ENCODE peak calls at places on chromosomes 5 and 9, in four cellular contexts. Y is IMR-90, X is hepatocyte, Z is mammary epithelial cell. R is an unnamed sample.

GRCh38 chr9:34139477-34140146 is 13.1 kb upstream of the DCAF12 start:
- DNase-seq in Y (peak), X (peak), Z (peak), R (peak)

GRCh38 chr9:107177243-107177839 is 105.7 kb upstream of the RAD23B start:
- DNase-seq in Y (no peak), X (no peak), Z (no peak), R (no peak)

GRCh38 chr9:96068511-96068910 is 193.0 kb downstream of the ERCC6L2 start:
- DNase-seq in Y (no peak), X (no peak), Z (no peak), R (no peak)

GRCh38 chr5:154047324-154047723 is 8.6 kb downstream of the MFAP3 start:
- DNase-seq in Y (no peak), X (no peak), Z (no peak), R (no peak)

GRCh38 chr9:91176426-91176825 is 185.3 kb downstream of the AUH start:
- DNase-seq in Y (no peak), X (no peak), Z (no peak), R (no peak)

GRCh38 chr5:139094154-139095131 is 103.7 kb downstream of the SIL1 start:
- DNase-seq in Y (no peak), X (no peak), Z (no peak), R (no peak)

GRCh38 chr5:172891716-172892421 is 57.8 kb downstream of the ERGIC1 start:
- DNase-seq in Y (no peak), X (no peak), Z (no peak), R (no peak)

GRCh38 chr5:66527478-66527877 is 68.7 kb upstream of the MAST4 start:
- DNase-seq in Y (no peak), X (no peak), Z (no peak), R (no peak)

GRCh38 chr5:453725-454481 is 10.9 kb downstream of the EXOC3 start:
- DNase-seq in Y (no peak), X (no peak), Z (peak), R (no peak)

GRCh38 chr9:93184439-93185221 is 691 bp downstream of the WNK2 start:
- DNase-seq in Y (no peak), X (no peak), Z (peak), R (peak)

GRCh38 chr9:91785403-91785917 is 164.6 kb downstream of the ROR2 start:
- DNase-seq in Y (no peak), X (no peak), Z (no peak), R (no peak)

GRCh38 chr5:75681125-75681830 is 36.0 kb downstream of the POC5 start:
- DNase-seq in Y (peak), X (peak), Z (peak), R (peak)

GRCh38 chr9:110156902-110157301 is 51.1 kb downstream of the C9orf152 start:
- DNase-seq in Y (no peak), X (no peak), Z (no peak), R (no peak)

GRCh38 chr5:52809884-52810283 is 22.2 kb downstream of the ITGA1 start:
- DNase-seq in Y (peak), X (no peak), Z (peak), R (peak)

GRCh38 chr5:171750316-171750788 is 35.3 kb upstream of the SMIM23 start:
- DNase-seq in Y (peak), X (no peak), Z (no peak), R (peak)

GRCh38 chr5:61408476-61409168 is 76.6 kb downstream of the ZSWIM6 start:
- DNase-seq in Y (peak), X (peak), Z (peak), R (peak)
- H3K4me2 ChIP-seq in Y (peak), X (peak), Z (peak), R (peak)

DNA sequence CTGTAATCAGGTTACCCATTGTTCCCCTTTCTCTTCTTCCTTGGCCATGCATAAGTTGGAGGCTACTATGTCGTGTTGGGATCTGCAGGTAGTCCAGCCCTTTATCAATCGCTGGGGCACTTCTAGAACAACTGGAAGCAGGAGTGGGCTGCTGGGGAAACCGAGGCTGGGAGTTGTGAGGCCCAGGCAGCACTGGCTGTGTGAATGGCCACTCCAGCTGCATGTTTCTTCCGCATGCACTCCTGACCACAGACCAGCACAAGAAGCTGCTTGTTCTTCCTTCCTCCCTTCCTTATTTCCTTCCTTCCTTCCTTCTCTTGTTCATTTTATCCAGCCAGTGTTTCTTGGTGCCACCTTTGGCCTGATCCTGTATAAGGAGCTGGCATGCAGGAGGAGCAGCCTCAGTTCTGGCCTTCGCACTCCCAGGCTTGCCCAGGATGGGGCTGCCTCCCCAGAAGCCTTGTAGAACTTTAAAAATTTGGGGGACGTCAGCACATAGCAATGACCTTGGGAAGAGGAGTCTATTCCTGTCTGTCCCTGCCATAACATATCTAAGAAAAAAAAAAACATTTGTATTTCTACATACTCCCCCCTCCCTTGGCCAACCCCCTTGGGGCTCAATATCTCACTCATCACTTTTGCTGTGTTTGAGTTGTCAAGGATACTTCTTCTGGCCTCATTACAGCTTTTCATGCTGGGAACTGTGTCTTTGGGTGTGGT is 20.8 kb upstream of the CXCL14 start:
- DNase-seq in Y (no peak), X (no peak), Z (no peak), R (no peak)
- H3K4me2 ChIP-seq in Y (no peak), X (no peak), Z (no peak), R (no peak)

DNA sequence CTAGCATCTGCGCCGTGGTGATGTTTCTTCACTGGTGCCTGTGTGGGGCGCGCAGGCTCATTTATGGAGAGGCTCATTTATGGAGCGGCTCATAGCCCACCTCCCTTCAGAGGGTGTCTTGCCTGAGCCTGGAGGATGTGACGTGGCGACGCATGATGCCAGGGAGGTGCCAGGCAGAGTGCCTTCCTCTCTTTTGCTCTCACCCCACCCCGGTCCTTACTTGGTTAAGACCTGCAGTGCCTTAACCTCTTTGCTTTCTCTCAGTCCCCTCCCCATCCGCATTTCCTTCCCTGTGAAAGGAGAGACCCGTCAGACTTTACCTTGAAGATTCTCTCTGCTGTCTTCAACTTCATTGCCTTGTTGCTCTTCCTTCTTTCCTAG is 52.0 kb upstream of the NCS1 start:
- DNase-seq in Y (no peak), X (no peak), Z (no peak), R (no peak)
- H3K4me2 ChIP-seq in Y (no peak), X (no peak), Z (no peak), R (no peak)

GRCh38 chr9:70220216-70220615 is 38.6 kb upstream of the SMC5 start:
- DNase-seq in Y (no peak), X (no peak), Z (no peak), R (no peak)
- H3K4me2 ChIP-seq in Y (no peak), X (no peak), Z (no peak), R (no peak)

DNA sequence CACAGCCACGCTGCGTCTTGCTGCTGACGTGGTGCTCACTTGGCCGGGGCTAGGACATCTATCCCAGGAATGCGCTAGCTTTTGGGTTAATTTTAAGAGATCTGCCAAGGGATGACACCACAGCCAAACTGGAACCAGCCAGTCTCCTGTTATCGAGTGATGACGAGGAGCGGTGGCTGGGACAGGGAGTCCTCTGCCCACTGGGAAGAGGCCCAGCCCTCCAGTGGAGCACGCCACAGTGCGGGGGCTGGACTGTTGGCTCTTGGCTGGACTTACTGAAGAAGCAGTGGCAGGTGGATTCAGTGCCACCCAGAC is 55.1 kb upstream of the PHYKPL start:
- DNase-seq in Y (no peak), X (no peak), Z (no peak), R (no peak)
- H3K4me2 ChIP-seq in Y (no peak), X (no peak), Z (no peak), R (no peak)

GRCh38 chr5:163548649-163549048 is 43.2 kb downstream of the MAT2B start:
- DNase-seq in Y (no peak), X (no peak), Z (no peak), R (no peak)
- H3K4me2 ChIP-seq in Y (no peak), X (no peak), Z (no peak), R (no peak)

DNA sequence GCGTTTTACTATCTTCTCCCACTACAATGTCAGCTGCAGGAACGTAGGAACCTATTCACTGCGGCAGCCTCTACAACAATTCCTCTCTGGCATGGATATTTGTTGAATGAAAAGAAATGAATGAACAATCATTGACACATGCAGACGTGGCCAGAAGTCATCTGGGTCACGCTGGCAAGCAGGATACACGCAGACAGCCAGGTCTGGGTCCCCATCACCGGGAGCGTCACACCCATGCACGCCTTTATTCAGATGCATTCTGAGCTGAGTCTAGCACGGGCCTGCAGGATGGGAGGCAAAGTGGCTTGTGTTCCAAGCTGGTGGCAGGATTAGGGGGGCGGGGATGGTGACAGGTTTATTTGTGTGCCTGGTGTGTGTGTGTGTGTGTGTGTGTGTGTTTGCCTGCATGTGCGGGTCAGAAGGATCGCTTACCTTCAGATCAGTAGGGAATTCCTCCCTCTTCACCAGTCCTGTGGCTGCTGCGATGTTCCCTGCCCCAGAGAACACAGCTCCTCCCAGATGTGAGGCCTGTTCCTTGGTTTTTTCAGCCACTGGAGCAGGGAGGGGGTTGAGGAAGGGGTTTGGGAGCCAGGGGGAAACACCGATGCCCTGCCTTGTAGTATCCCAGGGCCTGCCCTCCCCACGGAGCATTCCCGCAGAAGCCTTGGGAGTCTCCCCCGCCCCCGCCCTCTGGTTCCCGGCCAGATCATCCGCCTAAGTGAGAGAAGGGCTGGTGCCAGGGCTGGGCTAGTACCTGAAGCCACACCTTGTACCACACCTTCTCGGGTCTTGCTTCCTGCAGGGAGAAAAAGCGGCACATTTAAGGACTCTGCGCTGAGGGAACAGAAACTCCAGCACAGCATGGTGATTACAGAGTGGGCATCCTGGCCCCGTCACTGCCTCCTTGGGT is 4.1 kb downstream of the SNCB start:
- DNase-seq in Y (no peak), X (no peak), Z (peak), R (no peak)
- H3K4me2 ChIP-seq in Y (no peak), X (no peak), Z (peak), R (no peak)

GRCh38 chr9:734831-735511 is 106.5 kb upstream of the DMRT1 start:
- DNase-seq in Y (peak), X (peak), Z (peak), R (no peak)

GRCh38 chr9:742104-742503 is 99.4 kb upstream of the DMRT1 start:
- DNase-seq in Y (no peak), X (no peak), Z (no peak), R (no peak)

GRCh38 chr9:739362-739761 is 102.1 kb upstream of the DMRT1 start:
- DNase-seq in Y (peak), X (no peak), Z (no peak), R (no peak)

GRCh38 chr9:738209-738915 is 103.1 kb upstream of the DMRT1 start:
- DNase-seq in Y (peak), X (peak), Z (peak), R (peak)

DNA sequence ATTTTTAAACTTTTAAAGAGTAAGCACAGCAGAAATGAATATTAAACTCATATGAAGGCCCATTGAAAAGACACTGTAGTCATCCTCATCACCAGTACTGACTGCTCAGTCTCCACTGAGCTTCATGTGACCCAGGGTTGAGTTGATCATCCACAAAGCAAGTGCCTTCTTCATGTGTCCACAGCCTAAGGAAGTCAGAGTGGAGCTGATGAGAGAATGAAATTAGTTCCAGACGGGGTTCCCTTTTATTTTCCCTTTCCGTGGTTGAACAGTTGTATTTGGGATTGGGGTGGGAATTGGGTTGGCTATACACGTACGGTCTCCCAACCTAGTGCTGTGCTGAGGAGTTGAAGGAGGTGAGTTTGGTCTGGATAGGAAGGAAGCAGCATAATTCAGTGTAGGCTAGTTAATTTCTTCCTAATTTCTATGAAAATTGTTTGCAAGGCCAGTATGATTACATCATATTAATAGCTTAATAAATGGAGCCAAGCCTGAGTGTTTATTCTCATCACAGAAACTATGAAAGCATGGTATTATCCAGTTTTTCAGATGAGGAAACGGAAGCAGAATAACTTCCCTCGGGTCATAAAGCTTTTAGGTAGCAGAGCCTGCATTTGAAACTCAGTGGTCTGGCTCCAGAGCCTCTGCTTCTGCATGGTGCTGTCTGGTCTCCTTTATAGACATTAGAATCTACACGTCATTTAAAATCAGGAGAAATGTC is 103.9 kb upstream of the DMRT1 start:
- DNase-seq in Y (no peak), X (no peak), Z (no peak), R (no peak)
- H3K4me2 ChIP-seq in Y (no peak), X (peak), Z (no peak), R (peak)

GRCh38 chr9:127076860-127077657 is 45.4 kb downstream of the ANGPTL2 start:
- DNase-seq in Y (peak), X (no peak), Z (no peak), R (no peak)

GRCh38 chr9:127077658-127077975 is 44.8 kb downstream of the ANGPTL2 start:
- DNase-seq in Y (no peak), X (no peak), Z (no peak), R (no peak)

GRCh38 chr9:127078336-127078735 is 44.1 kb downstream of the ANGPTL2 start:
- DNase-seq in Y (no peak), X (no peak), Z (no peak), R (no peak)

GRCh38 chr9:127075592-127076380 is 46.6 kb downstream of the ANGPTL2 start:
- DNase-seq in Y (peak), X (no peak), Z (no peak), R (no peak)

DNA sequence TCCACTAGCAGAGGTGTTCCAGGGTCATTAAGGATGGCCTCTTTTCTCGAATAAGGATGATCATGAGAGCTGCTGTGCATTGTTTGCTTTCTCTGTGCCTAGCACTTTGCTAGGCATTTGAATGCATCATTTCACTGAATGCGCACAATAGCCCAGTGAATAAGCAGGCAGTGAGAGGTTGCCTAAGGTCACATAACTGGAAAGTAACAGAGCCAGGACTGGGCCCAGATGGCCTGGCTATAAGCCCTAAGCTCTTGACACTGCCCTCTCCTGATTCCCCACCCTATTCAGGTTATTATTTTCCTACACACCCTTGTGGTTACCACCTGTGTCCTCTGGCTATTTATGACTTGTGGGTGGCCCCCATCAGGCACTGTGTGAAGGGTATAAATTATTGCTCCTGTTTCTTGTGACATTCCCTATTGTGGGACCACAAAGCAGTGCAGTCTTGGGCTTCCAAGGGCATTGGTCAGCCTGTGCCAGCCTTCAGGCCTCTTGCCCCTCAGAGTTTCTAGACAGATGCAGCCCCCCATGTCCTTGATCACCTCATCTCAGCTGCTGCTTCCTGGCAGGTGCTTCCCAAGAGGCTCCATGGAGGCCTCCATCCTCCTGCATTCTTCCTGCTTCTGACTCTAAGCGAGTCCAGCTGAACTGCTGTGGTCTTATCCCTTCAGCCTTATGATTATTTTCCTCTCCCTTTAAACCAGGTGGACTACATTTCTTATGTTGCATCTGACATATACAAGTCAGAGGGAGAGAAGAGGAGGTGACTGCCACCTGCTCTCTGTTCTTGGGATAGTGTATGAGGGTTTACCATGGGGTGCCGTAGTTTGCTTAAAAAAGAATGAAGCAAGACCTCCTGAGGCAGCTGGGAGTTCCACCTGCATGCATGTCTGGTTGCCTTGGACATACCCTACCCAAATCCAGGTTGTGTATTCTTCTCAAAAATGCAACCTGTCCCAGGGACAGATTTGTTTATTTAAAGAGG is 47.6 kb downstream of the ANGPTL2 start:
- DNase-seq in Y (no peak), X (no peak), Z (no peak), R (peak)
- H3K4me2 ChIP-seq in Y (no peak), X (no peak), Z (no peak), R (peak)

R was measured in PC-9.